ENCODE peak calls at places on chromosome 1, in seven cellular contexts. A is IMR-90, H is mesenchymal stem cell, G is H9, X is neuronal stem cell, P is mesendoderm, J is H1. N is an unnamed sample.

GRCh38 chr1:19450811-19451564 is 34.4 kb downstream of the CAPZB start:
- DNase-seq in H (peak), G (no peak), P (no peak), X (no peak), J (no peak), A (peak), N (peak)

GRCh38 chr1:201708085-201708512 is 120.9 kb upstream of the IPO9 start:
- DNase-seq in J (no peak), A (peak), X (no peak), H (peak), P (peak), G (no peak), N (no peak)

GRCh38 chr1:151024540-151025146 is 11.7 kb upstream of the BNIPL start:
- DNase-seq in P (peak), H (peak), J (peak), G (peak), X (peak), A (peak), N (peak)

GRCh38 chr1:207997486-207998268 is 86.8 kb upstream of the CD34 start:
- DNase-seq in A (peak), X (peak), H (peak), P (peak), G (peak), J (peak), N (peak)

GRCh38 chr1:214660900-214661299 is 57.9 kb downstream of the CENPF start:
- DNase-seq in J (no peak), A (peak), P (peak), X (no peak), G (no peak), H (peak), N (peak)

GRCh38 chr1:3514404-3514803 is 59.9 kb downstream of the ARHGEF16 start:
- DNase-seq in H (no peak), P (no peak), J (no peak), X (no peak), G (no peak), A (no peak), N (no peak)

GRCh38 chr1:23196627-23197328 is 20.5 kb downstream of the HTR1D start:
- DNase-seq in J (no peak), H (peak), G (no peak), X (no peak), A (peak), P (peak), N (peak)

GRCh38 chr1:112219267-112219666 is 176.7 kb upstream of the CTTNBP2NL start:
- DNase-seq in J (no peak), A (no peak), H (no peak), X (no peak), P (peak), G (no peak), N (no peak)

GRCh38 chr1:24018611-24019580 is 38.8 kb upstream of the SRSF10 start:
- DNase-seq in J (peak), X (peak), G (peak), P (peak), A (peak), H (peak), N (peak)

GRCh38 chr1:92487078-92487605 is 417 bp upstream of the GFI1 start:
- DNase-seq in P (no peak), J (no peak), H (no peak), X (no peak), G (no peak), A (no peak), N (no peak)

GRCh38 chr1:246947255-246947654 is 15.5 kb upstream of the AHCTF1 start:
- DNase-seq in H (peak), X (no peak), G (no peak), A (peak), P (no peak), J (no peak), N (peak)

GRCh38 chr1:228867093-228867950 is 132.0 kb downstream of the RHOU start:
- DNase-seq in X (no peak), G (peak), J (no peak), P (no peak), A (peak), H (peak), N (no peak)

GRCh38 chr1:178644308-178645120 is 80.5 kb upstream of the RALGPS2 start:
- DNase-seq in J (no peak), A (peak), X (no peak), P (no peak), G (no peak), H (no peak), N (no peak)

GRCh38 chr1:13694886-13695684 is 4.9 kb upstream of the PRDM2 start:
- DNase-seq in J (no peak), P (peak), G (no peak), H (no peak), X (no peak), A (no peak), N (peak)

GRCh38 chr1:209150114-209150513 is 433.4 kb upstream of the CAMK1G start:
- DNase-seq in J (no peak), G (no peak), H (peak), A (peak), X (peak), P (peak), N (peak)

GRCh38 chr1:88700383-88701013 is 16.4 kb downstream of the PKN2 start:
- DNase-seq in H (no peak), J (no peak), P (no peak), X (no peak), A (no peak), G (no peak), N (no peak)

GRCh38 chr1:153880962-153881361 is 41.8 kb downstream of the GATAD2B start:
- DNase-seq in A (peak), P (no peak), H (peak), J (no peak), X (no peak), G (no peak), N (peak)

GRCh38 chr1:35448344-35448801 is 108.8 kb downstream of the KIAA0319L start:
- DNase-seq in H (peak), J (no peak), P (no peak), G (no peak), A (peak), X (no peak), N (peak)

GRCh38 chr1:3902546-3902945 is 2.5 kb upstream of the C1orf174 start:
- DNase-seq in A (no peak), J (no peak), X (no peak), H (no peak), G (no peak), P (no peak), N (no peak)

GRCh38 chr1:178307264-178307663 is 189.5 kb downstream of the CLEC20A start:
- DNase-seq in A (no peak), J (no peak), H (no peak), X (no peak), P (no peak), G (no peak), N (no peak)

GRCh38 chr1:205570173-205570501 is 61.7 kb downstream of the ELK4 start:
- DNase-seq in H (no peak), A (no peak), X (no peak), P (no peak), G (no peak), J (no peak), N (no peak)

GRCh38 chr1:169836198-169836597 is 41.5 kb upstream of the METTL18 start:
- DNase-seq in G (no peak), H (no peak), P (no peak), A (no peak), J (no peak), X (no peak), N (no peak)

GRCh38 chr1:77732090-77732489 is 27.6 kb downstream of the USP33 start:
- DNase-seq in X (no peak), G (no peak), A (no peak), J (no peak), H (no peak), P (no peak), N (no peak)
- H3K18ac ChIP-seq in X (no peak), G (no peak), A (no peak), J (no peak), H (no peak), P (no peak), N (no peak)

DNA sequence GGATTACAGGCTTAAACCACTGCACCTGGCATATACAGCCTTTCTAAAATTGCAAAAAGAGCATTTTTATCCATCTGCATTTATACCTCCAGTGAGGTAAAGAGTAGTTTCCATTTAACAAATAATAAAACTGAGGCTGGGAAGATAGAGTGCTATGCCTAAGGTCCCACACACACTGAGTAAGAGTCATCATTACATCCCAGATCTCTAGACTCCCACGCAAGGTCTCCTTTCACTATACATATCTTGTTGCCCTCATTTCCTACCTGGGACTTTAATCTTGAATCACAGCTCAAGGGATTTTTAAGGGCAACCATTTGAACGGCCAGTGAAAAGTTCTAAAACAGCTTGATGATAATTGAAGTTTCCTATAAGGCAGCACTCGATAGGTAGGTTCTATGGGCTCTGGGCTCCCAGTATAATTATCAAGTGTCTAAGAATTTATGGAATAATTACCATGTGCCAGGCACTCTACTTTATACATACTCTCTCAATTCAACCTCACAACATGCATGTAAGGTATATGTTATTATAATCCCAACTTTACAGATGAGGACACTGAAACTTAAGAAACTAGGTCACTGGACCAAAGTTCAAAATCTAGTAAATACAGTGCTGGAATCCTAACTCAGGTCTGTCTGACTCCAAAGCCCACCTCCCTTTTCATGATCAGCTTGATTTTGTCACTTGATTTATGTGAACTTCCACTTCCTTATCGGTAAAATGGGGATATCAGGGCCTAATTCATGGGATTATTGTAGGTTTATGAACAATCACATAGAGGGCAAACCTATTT is 23.3 kb upstream of the EPS15 start:
- DNase-seq in A (no peak), X (no peak), J (no peak), P (no peak), G (no peak), H (no peak), N (no peak)
- H3K4ac ChIP-seq in A (no peak), X (no peak), J (no peak), P (no peak), G (no peak), H (no peak), N (no peak)

GRCh38 chr1:33359931-33360330 is 39.0 kb upstream of the A3GALT2 start:
- DNase-seq in A (no peak), P (no peak), G (no peak), H (no peak), J (no peak), X (no peak), N (no peak)

GRCh38 chr1:33361553-33362262 is 40.8 kb upstream of the A3GALT2 start:
- DNase-seq in A (no peak), X (no peak), G (no peak), P (peak), J (no peak), H (peak), N (no peak)

GRCh38 chr1:33358771-33359503 is 38.0 kb upstream of the A3GALT2 start:
- DNase-seq in H (no peak), P (no peak), J (no peak), A (no peak), G (no peak), X (no peak), N (no peak)

GRCh38 chr1:33358114-33358770 is 37.3 kb upstream of the A3GALT2 start:
- DNase-seq in A (no peak), G (no peak), J (no peak), P (no peak), H (no peak), X (no peak), N (no peak)

GRCh38 chr1:33360367-33360766 is 39.5 kb upstream of the A3GALT2 start:
- DNase-seq in X (no peak), A (no peak), P (no peak), H (no peak), G (no peak), J (no peak), N (no peak)
- H3K18ac ChIP-seq in X (no peak), A (no peak), P (no peak), H (no peak), G (no peak), J (no peak), N (no peak)

GRCh38 chr1:2439369-2439768 is 27.0 kb upstream of the PEX10 start:
- DNase-seq in H (no peak), X (no peak), J (no peak), G (no peak), A (no peak), P (no peak), N (no peak)

GRCh38 chr1:2442676-2443075 is 30.3 kb upstream of the PEX10 start:
- DNase-seq in J (no peak), P (no peak), A (no peak), X (no peak), H (no peak), G (no peak), N (no peak)

GRCh38 chr1:2443285-2444137 is 31.1 kb upstream of the PEX10 start:
- DNase-seq in P (no peak), A (no peak), X (no peak), H (no peak), G (peak), J (peak), N (no peak)

GRCh38 chr1:2444138-2444591 is 31.8 kb upstream of the PEX10 start:
- DNase-seq in G (no peak), A (no peak), H (no peak), X (no peak), J (no peak), P (no peak), N (no peak)

DNA sequence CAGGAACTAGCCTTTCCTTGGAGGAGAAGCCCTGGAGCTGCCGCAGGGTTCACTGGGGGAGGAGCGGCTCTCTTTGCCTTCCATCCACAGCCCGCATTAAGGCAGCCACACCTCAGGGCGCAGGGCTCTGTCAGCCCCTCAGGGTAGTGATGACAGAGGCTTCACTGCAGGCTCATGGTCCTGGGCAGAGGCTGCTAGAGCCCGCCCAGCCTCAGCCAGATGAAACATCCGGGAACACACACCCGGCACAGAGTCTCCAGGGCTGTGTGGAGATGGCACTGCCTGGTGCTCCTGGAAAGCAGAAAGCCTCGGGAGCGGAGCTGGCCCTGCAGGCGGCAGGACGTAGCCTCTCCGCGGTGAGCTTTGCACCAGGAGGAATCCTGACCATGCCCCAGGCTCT is 29.4 kb upstream of the PEX10 start:
- DNase-seq in A (no peak), J (no peak), X (no peak), P (no peak), G (no peak), H (no peak), N (peak)
- H3K4ac ChIP-seq in A (no peak), J (no peak), X (no peak), P (no peak), G (no peak), H (no peak), N (no peak)

GRCh38 chr1:86522230-86522629 is 24.6 kb upstream of the CLCA4 start:
- DNase-seq in J (no peak), P (no peak), X (no peak), A (no peak), G (no peak), H (no peak), N (no peak)
- H3K18ac ChIP-seq in J (no peak), P (no peak), X (no peak), A (no peak), G (no peak), H (no peak), N (no peak)

DNA sequence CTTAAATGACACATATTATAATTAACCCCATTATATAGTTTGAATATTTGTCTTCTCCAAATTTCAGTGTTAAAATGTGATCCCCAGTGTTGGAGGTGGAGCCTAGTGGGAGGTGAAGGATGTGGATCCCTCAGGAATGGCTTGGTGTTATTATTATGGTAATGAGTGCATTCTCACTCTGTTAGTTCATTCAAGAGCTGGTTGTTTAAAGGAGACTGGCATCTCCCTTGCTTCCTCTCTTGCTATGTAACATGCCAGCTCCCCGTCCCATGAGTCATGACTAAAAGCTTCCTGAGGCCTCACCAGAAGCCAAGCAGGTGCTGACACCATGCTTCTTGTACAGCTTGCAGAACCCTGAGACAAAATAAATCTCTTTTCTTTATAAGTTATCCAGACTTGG is 1612.7 kb downstream of the AMY1C start:
- DNase-seq in G (no peak), P (peak), X (no peak), J (no peak), H (no peak), A (no peak), N (no peak)
- H3K4ac ChIP-seq in G (no peak), P (no peak), X (no peak), J (no peak), H (no peak), A (no peak), N (no peak)

GRCh38 chr1:39872698-39873097 is 10.6 kb downstream of the TRIT1 start:
- DNase-seq in X (no peak), H (peak), G (no peak), J (no peak), A (no peak), P (no peak), N (no peak)

GRCh38 chr1:39877980-39878956 is 5.0 kb downstream of the TRIT1 start:
- DNase-seq in J (no peak), G (no peak), P (peak), A (no peak), X (no peak), H (no peak), N (no peak)

GRCh38 chr1:39877231-39877778 is 6.0 kb downstream of the TRIT1 start:
- DNase-seq in G (no peak), X (no peak), P (no peak), H (no peak), J (no peak), A (no peak), N (no peak)

GRCh38 chr1:39871796-39872195 is 11.5 kb downstream of the TRIT1 start:
- DNase-seq in A (no peak), J (no peak), P (peak), H (no peak), X (no peak), G (no peak), N (no peak)

GRCh38 chr1:39876136-39876535 is 7.2 kb downstream of the TRIT1 start:
- DNase-seq in A (no peak), H (no peak), X (no peak), P (no peak), G (no peak), J (no peak), N (no peak)
- H3K18ac ChIP-seq in A (no peak), H (no peak), X (no peak), P (no peak), G (no peak), J (no peak), N (no peak)

DNA sequence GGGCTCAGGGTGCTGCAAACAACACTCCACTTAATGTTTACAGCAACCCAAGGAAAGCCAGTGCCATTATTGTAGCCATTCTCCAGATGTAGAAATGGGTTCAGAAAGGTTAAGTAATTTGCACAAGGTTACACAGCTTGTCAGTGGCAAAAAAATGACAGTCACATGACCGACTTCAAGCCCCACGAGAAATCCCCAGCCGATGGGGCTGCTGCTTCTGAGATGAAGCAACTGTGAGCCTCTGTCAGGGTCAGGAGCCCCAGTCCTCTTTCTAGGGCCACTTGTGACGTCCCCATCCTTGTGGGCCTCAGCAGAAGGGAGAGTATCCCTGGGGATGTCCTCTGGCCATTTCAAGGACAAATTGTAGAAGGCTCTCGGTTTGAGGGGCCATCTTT is 54.8 kb downstream of the EDN2 start:
- DNase-seq in X (no peak), G (no peak), A (no peak), P (no peak), J (no peak), H (no peak), N (no peak)
- H3K4ac ChIP-seq in X (no peak), G (no peak), A (no peak), P (no peak), J (no peak), H (no peak), N (no peak)

GRCh38 chr1:53550201-53550741 is 91.1 kb downstream of the DMRTB1 start:
- DNase-seq in A (peak), H (peak), G (no peak), J (no peak), P (no peak), X (no peak), N (no peak)
- H3K18ac ChIP-seq in A (no peak), H (no peak), G (no peak), J (no peak), P (no peak), X (no peak), N (no peak)